ENCODE peak calls at places on chromosomes 5 and 9, in six cellular contexts. One of them, this sample, is unnamed.

GRCh38 chr5:163595851-163596399 is 90.5 kb downstream of the MAT2B start:
- DNase-seq in K562: no peak
- DNase-seq in GM12878: no peak
- DNase-seq in SK-N-SH: no peak
- DNase-seq in HepG2: no peak
- DNase-seq in H1: no peak
- DNase-seq in this sample: no peak

GRCh38 chr5:120678279-120678678 is 214.2 kb downstream of the PRR16 start:
- DNase-seq in K562: no peak
- DNase-seq in GM12878: no peak
- DNase-seq in SK-N-SH: no peak
- DNase-seq in HepG2: no peak
- DNase-seq in H1: no peak
- DNase-seq in this sample: no peak

GRCh38 chr5:139747583-139748504 is 47.8 kb upstream of the PSD2 start:
- DNase-seq in K562: peak
- DNase-seq in GM12878: no peak
- DNase-seq in SK-N-SH: peak
- DNase-seq in HepG2: no peak
- DNase-seq in H1: peak
- DNase-seq in this sample: no peak

GRCh38 chr9:131965101-131965500 is 114.6 kb downstream of the MED27 start:
- DNase-seq in K562: no peak
- DNase-seq in GM12878: no peak
- DNase-seq in SK-N-SH: no peak
- DNase-seq in HepG2: no peak
- DNase-seq in H1: no peak
- DNase-seq in this sample: no peak

GRCh38 chr5:169122951-169123350 is 178.0 kb downstream of the SLIT3 start:
- DNase-seq in K562: no peak
- DNase-seq in GM12878: no peak
- DNase-seq in SK-N-SH: no peak
- DNase-seq in HepG2: no peak
- DNase-seq in H1: no peak
- DNase-seq in this sample: no peak

GRCh38 chr5:114419941-114420340 is 58.1 kb downstream of the KCNN2 start:
- DNase-seq in K562: no peak
- DNase-seq in GM12878: no peak
- DNase-seq in SK-N-SH: no peak
- DNase-seq in HepG2: no peak
- DNase-seq in H1: no peak
- DNase-seq in this sample: no peak

GRCh38 chr5:127801751-127802476 is 98.7 kb downstream of the CCDC192 start:
- DNase-seq in K562: no peak
- DNase-seq in GM12878: no peak
- DNase-seq in SK-N-SH: no peak
- DNase-seq in HepG2: no peak
- DNase-seq in H1: no peak
- DNase-seq in this sample: no peak

GRCh38 chr9:16197578-16198370 is 644.9 kb downstream of the CCDC171 start:
- DNase-seq in K562: no peak
- DNase-seq in GM12878: no peak
- DNase-seq in SK-N-SH: peak
- DNase-seq in HepG2: no peak
- DNase-seq in H1: no peak
- DNase-seq in this sample: no peak

GRCh38 chr9:75890541-75891276 is at the start of gene PCSK5:
- DNase-seq in K562: peak
- DNase-seq in GM12878: no peak
- DNase-seq in SK-N-SH: peak
- DNase-seq in HepG2: peak
- DNase-seq in H1: peak
- DNase-seq in this sample: peak

GRCh38 chr9:13810510-13810909 is 503.4 kb downstream of the NFIB start:
- DNase-seq in K562: no peak
- DNase-seq in GM12878: no peak
- DNase-seq in SK-N-SH: no peak
- DNase-seq in HepG2: no peak
- DNase-seq in H1: no peak
- DNase-seq in this sample: no peak

GRCh38 chr5:83475540-83476469 is 4.3 kb downstream of the VCAN start:
- DNase-seq in K562: no peak
- DNase-seq in GM12878: no peak
- DNase-seq in SK-N-SH: no peak
- DNase-seq in HepG2: peak
- DNase-seq in H1: no peak
- DNase-seq in this sample: no peak

GRCh38 chr5:143576721-143577484 is 173.4 kb upstream of the NR3C1 start:
- DNase-seq in K562: no peak
- DNase-seq in GM12878: no peak
- DNase-seq in SK-N-SH: no peak
- DNase-seq in HepG2: no peak
- DNase-seq in H1: no peak
- DNase-seq in this sample: no peak

GRCh38 chr5:163362806-163363788 is 74.3 kb upstream of the CCNG1 start:
- DNase-seq in K562: no peak
- DNase-seq in GM12878: no peak
- DNase-seq in SK-N-SH: peak
- DNase-seq in HepG2: no peak
- DNase-seq in H1: no peak
- DNase-seq in this sample: no peak

GRCh38 chr9:124774131-124774978 is 2.6 kb upstream of the OLFML2A start:
- DNase-seq in K562: peak
- DNase-seq in GM12878: peak
- DNase-seq in SK-N-SH: peak
- DNase-seq in HepG2: peak
- DNase-seq in H1: peak
- DNase-seq in this sample: no peak

GRCh38 chr5:60382761-60383160 is 317.2 kb downstream of the DEPDC1B start:
- DNase-seq in K562: no peak
- DNase-seq in GM12878: peak
- DNase-seq in SK-N-SH: peak
- DNase-seq in HepG2: no peak
- DNase-seq in H1: no peak
- DNase-seq in this sample: peak

GRCh38 chr5:132243366-132243977 is 14.0 kb upstream of the PDLIM4 start:
- DNase-seq in K562: no peak
- DNase-seq in GM12878: no peak
- DNase-seq in SK-N-SH: no peak
- DNase-seq in HepG2: no peak
- DNase-seq in H1: no peak
- DNase-seq in this sample: no peak

GRCh38 chr5:138078006-138078643 is 5.7 kb upstream of the WNT8A start:
- DNase-seq in K562: no peak
- DNase-seq in GM12878: no peak
- DNase-seq in SK-N-SH: no peak
- DNase-seq in HepG2: no peak
- DNase-seq in H1: no peak
- DNase-seq in this sample: no peak

GRCh38 chr5:94045839-94046782 is 304.7 kb upstream of the POU5F2 start:
- DNase-seq in K562: no peak
- DNase-seq in GM12878: no peak
- DNase-seq in SK-N-SH: no peak
- DNase-seq in HepG2: no peak
- DNase-seq in H1: no peak
- DNase-seq in this sample: no peak

GRCh38 chr5:172561151-172561550 is 79.9 kb upstream of the NEURL1B start:
- DNase-seq in K562: no peak
- DNase-seq in GM12878: no peak
- DNase-seq in SK-N-SH: no peak
- DNase-seq in HepG2: no peak
- DNase-seq in H1: no peak
- DNase-seq in this sample: no peak

GRCh38 chr9:69719368-69719767 is 40.4 kb downstream of the PTAR1 start:
- DNase-seq in K562: no peak
- DNase-seq in GM12878: no peak
- DNase-seq in SK-N-SH: no peak
- DNase-seq in HepG2: no peak
- DNase-seq in H1: no peak
- DNase-seq in this sample: no peak

GRCh38 chr9:128498911-128499310 is 5.6 kb upstream of the GLE1 start:
- DNase-seq in K562: no peak
- DNase-seq in GM12878: no peak
- DNase-seq in SK-N-SH: no peak
- DNase-seq in HepG2: no peak
- DNase-seq in H1: no peak
- DNase-seq in this sample: no peak

GRCh38 chr9:83291196-83291595 is 228.3 kb upstream of the RASEF start:
- DNase-seq in K562: no peak
- DNase-seq in GM12878: no peak
- DNase-seq in SK-N-SH: no peak
- DNase-seq in HepG2: no peak
- DNase-seq in H1: no peak
- DNase-seq in this sample: no peak

GRCh38 chr5:148507644-148508043 is 123.9 kb downstream of the FBXO38 start:
- DNase-seq in K562: no peak
- DNase-seq in GM12878: no peak
- DNase-seq in SK-N-SH: no peak
- DNase-seq in HepG2: no peak
- DNase-seq in H1: no peak
- DNase-seq in this sample: no peak

GRCh38 chr9:15509931-15510788 is 610 bp downstream of the PSIP1 start:
- DNase-seq in K562: peak
- DNase-seq in GM12878: no peak
- DNase-seq in SK-N-SH: peak
- DNase-seq in HepG2: peak
- DNase-seq in H1: peak
- DNase-seq in this sample: no peak

GRCh38 chr5:178360231-178360925 is 127.8 kb upstream of the PHYKPL start:
- DNase-seq in K562: no peak
- DNase-seq in GM12878: no peak
- DNase-seq in SK-N-SH: no peak
- DNase-seq in HepG2: no peak
- DNase-seq in H1: no peak
- DNase-seq in this sample: no peak

GRCh38 chr9:84339951-84340350 is 607 bp downstream of the SLC28A3 start:
- DNase-seq in K562: no peak
- DNase-seq in GM12878: no peak
- DNase-seq in SK-N-SH: no peak
- DNase-seq in HepG2: no peak
- DNase-seq in H1: no peak
- DNase-seq in this sample: no peak

GRCh38 chr9:35164711-35165110 is 2.9 kb downstream of the UNC13B start:
- DNase-seq in K562: no peak
- DNase-seq in GM12878: no peak
- DNase-seq in SK-N-SH: no peak
- DNase-seq in HepG2: no peak
- DNase-seq in H1: no peak
- DNase-seq in this sample: no peak

GRCh38 chr5:176741566-176742211 is 68.7 kb upstream of the UNC5A start:
- DNase-seq in K562: no peak
- DNase-seq in GM12878: no peak
- DNase-seq in SK-N-SH: peak
- DNase-seq in HepG2: no peak
- DNase-seq in H1: peak
- DNase-seq in this sample: no peak

GRCh38 chr9:122246666-122247065 is 17.9 kb upstream of the LHX6 start:
- DNase-seq in K562: no peak
- DNase-seq in GM12878: no peak
- DNase-seq in SK-N-SH: no peak
- DNase-seq in HepG2: no peak
- DNase-seq in H1: no peak
- DNase-seq in this sample: no peak
- H3K27ac ChIP-seq in K562: no peak
- H3K27ac ChIP-seq in GM12878: no peak
- H3K27ac ChIP-seq in SK-N-SH: no peak
- H3K27ac ChIP-seq in HepG2: no peak
- H3K27ac ChIP-seq in H1: no peak
- H3K27ac ChIP-seq in this sample: no peak

GRCh38 chr5:89396262-89396975 is 513.4 kb upstream of the MEF2C start:
- DNase-seq in K562: no peak
- DNase-seq in GM12878: peak
- DNase-seq in SK-N-SH: no peak
- DNase-seq in HepG2: no peak
- DNase-seq in H1: no peak
- DNase-seq in this sample: no peak
- TF ChIP-seq GABPA in K562: peak
- TF ChIP-seq GABPA in GM12878: no peak
- TF ChIP-seq GABPA in SK-N-SH: no peak
- TF ChIP-seq GABPA in HepG2: no peak
- TF ChIP-seq GABPA in H1: no peak
- TF ChIP-seq GABPA in this sample: peak

GRCh38 chr5:131214828-131215227 is 44.1 kb downstream of the LYRM7 start:
- DNase-seq in K562: no peak
- DNase-seq in GM12878: no peak
- DNase-seq in SK-N-SH: peak
- DNase-seq in HepG2: no peak
- DNase-seq in H1: no peak
- DNase-seq in this sample: no peak

GRCh38 chr5:131221888-131222287 is 42.0 kb upstream of the CDC42SE2 start:
- DNase-seq in K562: no peak
- DNase-seq in GM12878: no peak
- DNase-seq in SK-N-SH: no peak
- DNase-seq in HepG2: no peak
- DNase-seq in H1: no peak
- DNase-seq in this sample: no peak

GRCh38 chr5:131220566-131220965 is 43.3 kb upstream of the CDC42SE2 start:
- DNase-seq in K562: no peak
- DNase-seq in GM12878: no peak
- DNase-seq in SK-N-SH: no peak
- DNase-seq in HepG2: no peak
- DNase-seq in H1: no peak
- DNase-seq in this sample: no peak

GRCh38 chr5:131218392-131218791 is 45.5 kb upstream of the CDC42SE2 start:
- DNase-seq in K562: no peak
- DNase-seq in GM12878: no peak
- DNase-seq in SK-N-SH: no peak
- DNase-seq in HepG2: no peak
- DNase-seq in H1: no peak
- DNase-seq in this sample: no peak

GRCh38 chr5:131217791-131218190 is 46.1 kb upstream of the CDC42SE2 start:
- DNase-seq in K562: no peak
- DNase-seq in GM12878: no peak
- DNase-seq in SK-N-SH: no peak
- DNase-seq in HepG2: no peak
- DNase-seq in H1: no peak
- DNase-seq in this sample: no peak
- TF ChIP-seq POLR2AphosphoS5 in K562: no peak
- TF ChIP-seq POLR2AphosphoS5 in GM12878: no peak
- TF ChIP-seq POLR2AphosphoS5 in SK-N-SH: no peak
- TF ChIP-seq POLR2AphosphoS5 in HepG2: no peak
- TF ChIP-seq POLR2AphosphoS5 in H1: no peak
- TF ChIP-seq POLR2AphosphoS5 in this sample: no peak

DNA sequence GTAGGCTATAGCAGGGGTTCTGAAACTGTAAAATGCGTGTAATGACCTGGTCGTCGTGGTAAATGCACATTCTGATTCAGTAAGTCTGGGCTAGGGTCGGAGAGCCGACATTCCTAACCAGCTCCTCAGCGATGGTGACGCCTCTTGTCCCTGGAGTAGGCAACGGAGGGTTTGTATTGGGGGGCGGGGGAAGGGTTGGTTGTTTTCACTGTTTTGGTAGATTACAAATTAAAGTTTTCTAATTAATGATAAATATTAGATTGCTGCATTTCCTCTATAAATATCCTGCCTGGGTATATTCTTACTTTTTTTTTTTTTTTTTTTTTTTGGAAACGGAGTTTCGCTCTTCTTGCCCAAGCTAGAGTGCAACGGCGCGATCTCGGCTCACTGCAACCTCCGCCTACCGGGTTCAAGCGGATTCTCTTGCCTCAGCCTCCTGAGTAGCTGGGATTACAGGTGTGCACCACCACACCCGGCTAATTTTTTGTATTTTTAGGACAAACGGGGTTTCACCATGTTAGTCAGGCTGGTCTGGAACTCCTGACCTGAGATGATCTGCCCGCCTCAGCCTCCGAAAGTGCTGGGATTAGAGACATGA is 566 bp upstream of the ALDH7A1 start:
- DNase-seq in K562: no peak
- DNase-seq in GM12878: no peak
- DNase-seq in SK-N-SH: no peak
- DNase-seq in HepG2: no peak
- DNase-seq in H1: no peak
- DNase-seq in this sample: no peak
- H3K27ac ChIP-seq in K562: no peak
- H3K27ac ChIP-seq in GM12878: no peak
- H3K27ac ChIP-seq in SK-N-SH: peak
- H3K27ac ChIP-seq in HepG2: peak
- H3K27ac ChIP-seq in H1: peak
- H3K27ac ChIP-seq in this sample: no peak

This sample was measured in HL-60.